ENCODE peak calls at places on chromosomes 12 and 14, in six cellular contexts. One of them, this sample, is unnamed.

GRCh38 chr12:58530421-58531067 is 389.8 kb downstream of the LRIG3 start:
- DNase-seq in foreskin keratinocyte: peak
- DNase-seq in MM.1S: peak
- DNase-seq in nephron progenitor cell: no peak
- DNase-seq in cardiac fibroblast: peak
- DNase-seq in mesothelial cell of epicardium: no peak
- DNase-seq in this sample: no peak

GRCh38 chr12:1527789-1528188 is 66.6 kb downstream of the FBXL14 start:
- DNase-seq in foreskin keratinocyte: peak
- DNase-seq in MM.1S: no peak
- DNase-seq in nephron progenitor cell: no peak
- DNase-seq in cardiac fibroblast: peak
- DNase-seq in mesothelial cell of epicardium: no peak
- DNase-seq in this sample: no peak

GRCh38 chr12:121132601-121133481 is at the start of gene P2RX7:
- DNase-seq in foreskin keratinocyte: peak
- DNase-seq in MM.1S: peak
- DNase-seq in nephron progenitor cell: peak
- DNase-seq in cardiac fibroblast: peak
- DNase-seq in mesothelial cell of epicardium: no peak
- DNase-seq in this sample: peak

GRCh38 chr14:100612879-100613455 is 25.8 kb upstream of the BEGAIN start:
- DNase-seq in foreskin keratinocyte: no peak
- DNase-seq in MM.1S: no peak
- DNase-seq in nephron progenitor cell: no peak
- DNase-seq in cardiac fibroblast: no peak
- DNase-seq in mesothelial cell of epicardium: no peak
- DNase-seq in this sample: no peak

GRCh38 chr12:104006929-104007328 is 41.3 kb downstream of the TDG start:
- DNase-seq in foreskin keratinocyte: peak
- DNase-seq in MM.1S: no peak
- DNase-seq in nephron progenitor cell: no peak
- DNase-seq in cardiac fibroblast: peak
- DNase-seq in mesothelial cell of epicardium: no peak
- DNase-seq in this sample: no peak

GRCh38 chr14:94998702-94999101 is 158.6 kb downstream of the DICER1 start:
- DNase-seq in foreskin keratinocyte: no peak
- DNase-seq in MM.1S: no peak
- DNase-seq in nephron progenitor cell: no peak
- DNase-seq in cardiac fibroblast: peak
- DNase-seq in mesothelial cell of epicardium: no peak
- DNase-seq in this sample: no peak

GRCh38 chr12:24111101-24111500 is 161.6 kb upstream of the SOX5 start:
- DNase-seq in foreskin keratinocyte: peak
- DNase-seq in MM.1S: no peak
- DNase-seq in nephron progenitor cell: no peak
- DNase-seq in cardiac fibroblast: peak
- DNase-seq in mesothelial cell of epicardium: no peak
- DNase-seq in this sample: no peak

GRCh38 chr12:88784166-88784565 is 203.9 kb upstream of the KITLG start:
- DNase-seq in foreskin keratinocyte: no peak
- DNase-seq in MM.1S: no peak
- DNase-seq in nephron progenitor cell: no peak
- DNase-seq in cardiac fibroblast: no peak
- DNase-seq in mesothelial cell of epicardium: no peak
- DNase-seq in this sample: no peak

GRCh38 chr14:29442720-29443119 is 484.9 kb downstream of the PRKD1 start:
- DNase-seq in foreskin keratinocyte: peak
- DNase-seq in MM.1S: peak
- DNase-seq in nephron progenitor cell: no peak
- DNase-seq in cardiac fibroblast: peak
- DNase-seq in mesothelial cell of epicardium: no peak
- DNase-seq in this sample: no peak

GRCh38 chr12:123115409-123116111 is 35.3 kb downstream of the PITPNM2 start:
- DNase-seq in foreskin keratinocyte: peak
- DNase-seq in MM.1S: no peak
- DNase-seq in nephron progenitor cell: no peak
- DNase-seq in cardiac fibroblast: peak
- DNase-seq in mesothelial cell of epicardium: no peak
- DNase-seq in this sample: peak

GRCh38 chr12:111410229-111411186 is 4.8 kb downstream of the SH2B3 start:
- DNase-seq in foreskin keratinocyte: no peak
- DNase-seq in MM.1S: no peak
- DNase-seq in nephron progenitor cell: peak
- DNase-seq in cardiac fibroblast: peak
- DNase-seq in mesothelial cell of epicardium: no peak
- DNase-seq in this sample: no peak

GRCh38 chr12:25368542-25368941 is 117.8 kb upstream of the KRAS start:
- DNase-seq in foreskin keratinocyte: no peak
- DNase-seq in MM.1S: no peak
- DNase-seq in nephron progenitor cell: no peak
- DNase-seq in cardiac fibroblast: no peak
- DNase-seq in mesothelial cell of epicardium: no peak
- DNase-seq in this sample: no peak

DNA sequence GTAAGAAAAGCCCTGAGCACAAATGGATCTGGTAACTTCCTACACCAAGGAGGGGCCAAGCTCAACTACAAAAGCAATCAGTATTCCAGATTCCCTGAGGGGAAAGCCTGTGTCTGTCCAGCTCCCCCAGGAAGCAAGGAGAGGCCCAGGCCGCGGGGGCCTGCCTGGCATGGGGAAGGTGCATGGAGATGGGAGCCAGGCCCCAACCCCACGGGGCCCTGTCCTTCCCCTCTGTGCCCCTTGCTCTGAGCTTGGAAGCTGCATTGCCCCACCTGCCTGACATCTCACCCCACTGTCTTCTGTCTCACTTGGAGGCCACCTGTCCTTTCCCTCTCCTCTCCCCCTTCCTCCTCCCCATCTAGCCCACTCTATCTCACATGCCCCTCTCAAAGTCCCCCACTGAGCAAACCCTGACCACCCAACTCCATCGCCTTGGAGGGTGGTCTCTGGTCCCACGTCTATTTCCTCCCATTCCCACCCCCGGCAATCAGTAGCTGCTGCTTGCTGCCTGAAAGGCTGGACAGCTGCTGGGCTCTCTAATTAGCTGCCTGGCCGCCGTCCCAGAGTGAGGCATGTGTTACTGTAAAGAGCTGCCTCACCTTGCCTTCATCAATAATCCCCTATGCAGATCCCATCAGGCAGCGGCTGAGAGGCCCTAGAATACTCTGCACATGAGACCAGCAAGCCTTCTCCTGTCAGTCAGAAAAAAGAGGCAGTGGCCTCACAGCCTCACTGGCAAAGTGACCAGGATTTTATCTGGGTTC is 3.4 kb upstream of the TMEM229B start:
- DNase-seq in foreskin keratinocyte: no peak
- DNase-seq in MM.1S: no peak
- DNase-seq in nephron progenitor cell: no peak
- DNase-seq in cardiac fibroblast: no peak
- DNase-seq in mesothelial cell of epicardium: no peak
- DNase-seq in this sample: no peak
- TF ChIP-seq CTCF in foreskin keratinocyte: no peak
- TF ChIP-seq CTCF in MM.1S: no peak
- TF ChIP-seq CTCF in nephron progenitor cell: no peak
- TF ChIP-seq CTCF in cardiac fibroblast: no peak
- TF ChIP-seq CTCF in mesothelial cell of epicardium: no peak
- TF ChIP-seq CTCF in this sample: no peak

GRCh38 chr12:6753772-6754356 is 923 bp upstream of the MLF2 start:
- DNase-seq in foreskin keratinocyte: no peak
- DNase-seq in MM.1S: peak
- DNase-seq in nephron progenitor cell: peak
- DNase-seq in cardiac fibroblast: no peak
- DNase-seq in mesothelial cell of epicardium: peak
- DNase-seq in this sample: no peak
- TF ChIP-seq CTCF in foreskin keratinocyte: no peak
- TF ChIP-seq CTCF in MM.1S: peak
- TF ChIP-seq CTCF in nephron progenitor cell: peak
- TF ChIP-seq CTCF in cardiac fibroblast: peak
- TF ChIP-seq CTCF in mesothelial cell of epicardium: no peak
- TF ChIP-seq CTCF in this sample: no peak

GRCh38 chr14:79080040-79080439 is 909.9 kb downstream of the NRXN3 start:
- DNase-seq in foreskin keratinocyte: no peak
- DNase-seq in MM.1S: no peak
- DNase-seq in nephron progenitor cell: no peak
- DNase-seq in cardiac fibroblast: no peak
- DNase-seq in mesothelial cell of epicardium: no peak
- DNase-seq in this sample: no peak

GRCh38 chr14:79084861-79085260 is 914.7 kb downstream of the NRXN3 start:
- DNase-seq in foreskin keratinocyte: no peak
- DNase-seq in MM.1S: no peak
- DNase-seq in nephron progenitor cell: no peak
- DNase-seq in cardiac fibroblast: no peak
- DNase-seq in mesothelial cell of epicardium: no peak
- DNase-seq in this sample: no peak

GRCh38 chr14:79077096-79077495 is 906.9 kb downstream of the NRXN3 start:
- DNase-seq in foreskin keratinocyte: no peak
- DNase-seq in MM.1S: no peak
- DNase-seq in nephron progenitor cell: no peak
- DNase-seq in cardiac fibroblast: no peak
- DNase-seq in mesothelial cell of epicardium: no peak
- DNase-seq in this sample: no peak

GRCh38 chr14:79082883-79083282 is 912.7 kb downstream of the NRXN3 start:
- DNase-seq in foreskin keratinocyte: no peak
- DNase-seq in MM.1S: no peak
- DNase-seq in nephron progenitor cell: no peak
- DNase-seq in cardiac fibroblast: no peak
- DNase-seq in mesothelial cell of epicardium: no peak
- DNase-seq in this sample: no peak
- TF ChIP-seq CTCF in foreskin keratinocyte: no peak
- TF ChIP-seq CTCF in MM.1S: no peak
- TF ChIP-seq CTCF in nephron progenitor cell: no peak
- TF ChIP-seq CTCF in cardiac fibroblast: no peak
- TF ChIP-seq CTCF in mesothelial cell of epicardium: no peak
- TF ChIP-seq CTCF in this sample: no peak

GRCh38 chr12:26612203-26612602 is 220.8 kb downstream of the ITPR2 start:
- DNase-seq in foreskin keratinocyte: no peak
- DNase-seq in MM.1S: no peak
- DNase-seq in nephron progenitor cell: no peak
- DNase-seq in cardiac fibroblast: no peak
- DNase-seq in mesothelial cell of epicardium: no peak
- DNase-seq in this sample: no peak
- TF ChIP-seq CTCF in foreskin keratinocyte: no peak
- TF ChIP-seq CTCF in MM.1S: no peak
- TF ChIP-seq CTCF in nephron progenitor cell: no peak
- TF ChIP-seq CTCF in cardiac fibroblast: no peak
- TF ChIP-seq CTCF in mesothelial cell of epicardium: no peak
- TF ChIP-seq CTCF in this sample: no peak

DNA sequence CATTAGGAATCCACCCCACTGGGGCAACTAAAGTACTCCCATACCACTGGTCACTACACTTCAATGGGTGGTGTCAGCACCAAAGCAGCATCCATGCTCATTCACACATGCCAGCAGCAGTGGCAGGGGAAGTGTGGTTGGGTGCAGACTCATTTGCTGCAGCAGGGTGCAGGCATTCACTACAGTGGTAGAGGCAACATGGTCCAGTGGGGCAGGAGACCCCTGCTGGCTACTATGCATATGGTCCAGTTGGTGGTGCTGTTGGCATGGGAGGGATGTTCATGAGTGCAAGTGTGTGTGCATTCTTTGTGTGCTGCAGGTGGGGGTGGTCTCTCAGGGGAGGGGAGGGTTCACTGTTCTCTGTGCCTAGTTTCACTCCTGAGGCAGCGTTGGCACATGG is 908.4 kb upstream of the NOVA1 start:
- DNase-seq in foreskin keratinocyte: no peak
- DNase-seq in MM.1S: no peak
- DNase-seq in nephron progenitor cell: no peak
- DNase-seq in cardiac fibroblast: no peak
- DNase-seq in mesothelial cell of epicardium: no peak
- DNase-seq in this sample: no peak
- TF ChIP-seq CTCF in foreskin keratinocyte: no peak
- TF ChIP-seq CTCF in MM.1S: no peak
- TF ChIP-seq CTCF in nephron progenitor cell: no peak
- TF ChIP-seq CTCF in cardiac fibroblast: no peak
- TF ChIP-seq CTCF in mesothelial cell of epicardium: no peak
- TF ChIP-seq CTCF in this sample: no peak

GRCh38 chr14:61925043-61925442 is 162.8 kb downstream of the SNAPC1 start:
- DNase-seq in foreskin keratinocyte: no peak
- DNase-seq in MM.1S: no peak
- DNase-seq in nephron progenitor cell: no peak
- DNase-seq in cardiac fibroblast: peak
- DNase-seq in mesothelial cell of epicardium: no peak
- DNase-seq in this sample: peak
- TF ChIP-seq CTCF in foreskin keratinocyte: peak
- TF ChIP-seq CTCF in MM.1S: no peak
- TF ChIP-seq CTCF in nephron progenitor cell: peak
- TF ChIP-seq CTCF in cardiac fibroblast: peak
- TF ChIP-seq CTCF in mesothelial cell of epicardium: no peak
- TF ChIP-seq CTCF in this sample: peak

GRCh38 chr12:116196752-116197718 is 80.5 kb downstream of the MED13L start:
- DNase-seq in foreskin keratinocyte: no peak
- DNase-seq in MM.1S: peak
- DNase-seq in nephron progenitor cell: no peak
- DNase-seq in cardiac fibroblast: no peak
- DNase-seq in mesothelial cell of epicardium: no peak
- DNase-seq in this sample: no peak

GRCh38 chr12:116199160-116199559 is 78.3 kb downstream of the MED13L start:
- DNase-seq in foreskin keratinocyte: no peak
- DNase-seq in MM.1S: no peak
- DNase-seq in nephron progenitor cell: no peak
- DNase-seq in cardiac fibroblast: no peak
- DNase-seq in mesothelial cell of epicardium: no peak
- DNase-seq in this sample: no peak

GRCh38 chr12:116189692-116190091 is 87.8 kb downstream of the MED13L start:
- DNase-seq in foreskin keratinocyte: no peak
- DNase-seq in MM.1S: no peak
- DNase-seq in nephron progenitor cell: no peak
- DNase-seq in cardiac fibroblast: no peak
- DNase-seq in mesothelial cell of epicardium: no peak
- DNase-seq in this sample: no peak

GRCh38 chr12:116196226-116196625 is 81.3 kb downstream of the MED13L start:
- DNase-seq in foreskin keratinocyte: no peak
- DNase-seq in MM.1S: no peak
- DNase-seq in nephron progenitor cell: no peak
- DNase-seq in cardiac fibroblast: no peak
- DNase-seq in mesothelial cell of epicardium: no peak
- DNase-seq in this sample: peak

DNA sequence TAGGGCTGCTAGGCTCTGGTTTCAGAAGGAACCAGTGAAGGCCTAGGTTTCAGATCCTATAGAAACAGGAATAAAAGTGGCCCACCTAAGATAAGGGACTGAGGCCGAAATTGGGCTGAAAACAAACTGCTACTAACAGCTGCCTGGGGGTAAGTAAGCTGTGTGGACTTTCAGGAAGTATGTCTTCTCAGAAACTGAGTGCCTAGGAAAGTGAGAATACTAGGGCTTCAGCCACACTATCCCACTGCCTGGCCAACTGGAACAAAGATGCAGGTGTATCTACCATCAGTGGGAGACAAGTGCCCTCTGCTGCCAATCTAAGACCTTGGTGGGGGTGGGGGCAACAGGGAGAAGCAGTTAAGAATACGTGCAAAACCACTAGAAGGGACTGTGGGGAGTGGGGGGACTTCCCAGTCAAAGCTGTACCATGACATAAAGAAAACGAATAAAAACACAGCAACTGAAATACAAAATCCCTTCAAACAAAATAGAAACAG is 82.5 kb downstream of the MED13L start:
- DNase-seq in foreskin keratinocyte: no peak
- DNase-seq in MM.1S: peak
- DNase-seq in nephron progenitor cell: no peak
- DNase-seq in cardiac fibroblast: no peak
- DNase-seq in mesothelial cell of epicardium: no peak
- DNase-seq in this sample: peak
- TF ChIP-seq CTCF in foreskin keratinocyte: no peak
- TF ChIP-seq CTCF in MM.1S: peak
- TF ChIP-seq CTCF in nephron progenitor cell: no peak
- TF ChIP-seq CTCF in cardiac fibroblast: no peak
- TF ChIP-seq CTCF in mesothelial cell of epicardium: no peak
- TF ChIP-seq CTCF in this sample: no peak

GRCh38 chr14:41782488-41782887 is 175.8 kb downstream of the LRFN5 start:
- DNase-seq in foreskin keratinocyte: no peak
- DNase-seq in MM.1S: no peak
- DNase-seq in nephron progenitor cell: no peak
- DNase-seq in cardiac fibroblast: no peak
- DNase-seq in mesothelial cell of epicardium: no peak
- DNase-seq in this sample: no peak
- TF ChIP-seq CTCF in foreskin keratinocyte: no peak
- TF ChIP-seq CTCF in MM.1S: no peak
- TF ChIP-seq CTCF in nephron progenitor cell: no peak
- TF ChIP-seq CTCF in cardiac fibroblast: no peak
- TF ChIP-seq CTCF in mesothelial cell of epicardium: no peak
- TF ChIP-seq CTCF in this sample: no peak